ENCODE peak calls at places on chromosomes 13 and 19, in four cellular contexts. H is endothelial cell of umbilical vein, E is dorsolateral prefrontal cortex, N is PC-3. L is an unnamed sample.

GRCh38 chr13:35512271-35512920 is 35.9 kb upstream of the MAB21L1 start:
- DNase-seq in H (peak; percentile 62), E (no peak), N (peak; percentile 92), L (no peak)

GRCh38 chr19:8085606-8086464 is 33.3 kb downstream of the CCL25 start:
- DNase-seq in H (no peak), N (peak; percentile 77), E (no peak), L (peak; percentile 34)

GRCh38 chr19:46471778-46472543 is 598 bp upstream of the PNMA8A start:
- DNase-seq in E (no peak), H (no peak), N (no peak), L (no peak)

GRCh38 chr19:49973987-49974386 is 13.0 kb upstream of the SIGLEC11 start:
- DNase-seq in H (no peak), N (no peak), E (no peak), L (no peak)

GRCh38 chr19:4508698-4509097 is 9.6 kb downstream of the PLIN4 start:
- DNase-seq in N (no peak), E (no peak), H (no peak), L (no peak)

GRCh38 chr13:73341748-73342147 is 282.9 kb downstream of the KLF5 start:
- DNase-seq in H (peak; percentile 12), E (no peak), N (peak; percentile 46), L (no peak)

GRCh38 chr13:101487046-101487830 is 34.8 kb downstream of the ITGBL1 start:
- DNase-seq in H (peak; percentile 65), E (no peak), N (no peak), L (no peak)

GRCh38 chr13:26887594-26887993 is 127.0 kb upstream of the GPR12 start:
- DNase-seq in H (no peak), N (no peak), E (no peak), L (no peak)

GRCh38 chr19:36771275-36772231 is 1.1 kb downstream of the ZNF850 start:
- DNase-seq in N (peak; percentile 11), H (peak; percentile 94), E (no peak), L (peak; percentile 1)

GRCh38 chr19:32870981-32871451 is 1.4 kb upstream of the SLC7A9 start:
- DNase-seq in N (no peak), H (no peak), E (no peak), L (no peak)

GRCh38 chr13:30030141-30030750 is 179.8 kb upstream of the UBL3 start:
- DNase-seq in H (no peak), N (no peak), E (no peak), L (no peak)

GRCh38 chr19:19410553-19411550 is 5.4 kb downstream of the GATAD2A start:
- DNase-seq in H (no peak), E (no peak), N (no peak), L (no peak)

DNA sequence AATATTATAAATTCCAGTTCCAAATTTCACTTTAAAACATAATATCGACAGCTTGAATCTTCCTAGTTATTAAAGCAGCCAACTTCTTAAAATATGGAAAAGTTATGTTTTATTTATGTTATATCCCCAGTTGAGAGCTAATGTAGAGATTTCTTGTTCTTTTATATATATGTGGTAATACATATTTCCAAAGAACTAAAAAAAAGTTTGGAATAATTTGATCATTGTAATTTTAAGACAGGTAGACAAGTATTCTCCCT is 781 bp upstream of the TBC1D4 start:
- DNase-seq in N (no peak), H (no peak), E (no peak), L (no peak)
- TF ChIP-seq CTCF in N (no peak), H (no peak), E (no peak), L (peak; percentile 9)

GRCh38 chr19:18152817-18153554 is at the start of gene PIK3R2:
- DNase-seq in E (peak; percentile 99), H (peak; percentile 98), N (peak; percentile 100), L (peak; percentile 100)
- TF ChIP-seq CTCF in E (peak; percentile 8), H (no peak), N (no peak), L (no peak)

DNA sequence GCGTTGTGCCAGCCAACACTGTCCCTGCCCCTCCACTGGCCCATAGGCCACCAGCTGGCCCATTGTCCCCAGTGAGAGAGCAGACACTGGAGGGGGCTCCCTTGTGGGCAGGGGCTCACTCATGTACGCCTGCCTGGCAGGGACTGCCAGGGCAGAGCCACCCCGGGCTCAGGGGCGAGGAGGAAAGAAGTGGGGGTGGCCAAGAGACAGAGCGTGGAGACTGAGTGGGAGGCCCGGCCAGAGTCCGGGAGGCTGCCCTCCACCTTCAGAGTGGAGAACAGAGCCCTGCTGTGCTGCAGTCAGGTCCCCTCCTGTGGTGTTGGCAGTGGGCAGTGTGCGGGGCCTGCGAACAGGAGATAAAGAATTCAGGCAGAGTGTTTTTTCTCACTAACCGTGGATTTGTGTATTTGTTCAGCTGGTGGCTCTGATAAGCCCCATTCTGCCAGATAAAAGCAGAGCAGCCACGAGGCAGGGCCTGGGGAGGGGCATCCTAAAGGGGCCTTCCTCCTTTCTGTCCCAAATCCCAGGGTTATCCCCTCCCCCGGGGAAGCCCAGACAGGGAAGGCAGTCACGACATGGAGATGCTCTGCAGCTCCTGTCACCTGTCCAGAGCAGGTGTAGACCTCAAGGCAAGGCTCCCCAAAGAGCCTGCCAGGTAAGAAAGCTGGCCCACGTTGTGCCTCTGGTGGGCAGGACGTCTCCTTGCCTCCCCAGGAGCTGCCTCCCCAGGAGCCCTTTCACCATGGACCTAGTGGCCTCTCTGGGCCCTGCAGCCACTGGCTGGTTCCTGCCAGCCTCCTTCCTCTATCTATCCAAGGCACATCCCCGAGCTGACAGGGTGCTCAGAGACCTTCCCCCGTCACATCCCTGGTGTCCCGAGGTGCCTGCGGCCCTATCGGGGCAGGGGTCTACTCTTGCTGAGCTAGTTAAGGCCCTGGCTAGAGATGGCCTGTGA is 33.0 kb downstream of the LYL1 start:
- DNase-seq in N (no peak), H (peak; percentile 41), E (no peak), L (no peak)
- TF ChIP-seq CTCF in N (no peak), H (no peak), E (no peak), L (no peak)

GRCh38 chr13:31945202-31945978 is 86.2 kb upstream of the FRY start:
- DNase-seq in N (peak; percentile 79), H (no peak), E (peak; percentile 69), L (no peak)

GRCh38 chr13:31944262-31945160 is 87.1 kb upstream of the FRY start:
- DNase-seq in N (no peak), H (no peak), E (no peak), L (no peak)

GRCh38 chr13:31946091-31946770 is 85.3 kb upstream of the FRY start:
- DNase-seq in E (no peak), N (no peak), H (no peak), L (no peak)

GRCh38 chr13:31947506-31947905 is 84.1 kb upstream of the FRY start:
- DNase-seq in N (no peak), H (no peak), E (no peak), L (no peak)

DNA sequence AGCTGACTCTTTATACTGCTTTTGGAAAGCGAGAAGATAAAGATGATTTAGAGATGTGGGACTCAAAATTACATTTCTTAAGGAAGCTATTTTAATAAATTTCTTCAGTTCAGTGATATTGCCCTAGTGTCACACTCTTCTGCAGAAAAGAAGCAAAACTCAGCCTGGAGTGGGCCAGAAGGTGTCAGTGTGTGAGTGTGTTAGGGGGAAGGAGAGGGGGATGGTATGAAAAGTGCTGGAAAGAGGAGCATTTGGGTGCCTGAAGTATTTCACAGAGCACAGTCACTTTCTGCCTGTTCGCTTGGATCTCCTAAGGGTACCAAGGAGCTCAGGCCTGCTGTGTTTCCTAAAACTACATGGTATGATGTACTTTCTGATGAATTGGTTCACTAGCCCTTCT is 84.5 kb upstream of the FRY start:
- DNase-seq in N (no peak), E (no peak), H (no peak), L (no peak)
- TF ChIP-seq CTCF in N (no peak), E (no peak), H (no peak), L (no peak)

GRCh38 chr19:1453525-1454371 is 3.8 kb downstream of the APC2 start:
- DNase-seq in N (peak; percentile 64), E (peak; percentile 95), H (no peak), L (no peak)
- TF ChIP-seq CTCF in N (no peak), E (no peak), H (no peak), L (no peak)

DNA sequence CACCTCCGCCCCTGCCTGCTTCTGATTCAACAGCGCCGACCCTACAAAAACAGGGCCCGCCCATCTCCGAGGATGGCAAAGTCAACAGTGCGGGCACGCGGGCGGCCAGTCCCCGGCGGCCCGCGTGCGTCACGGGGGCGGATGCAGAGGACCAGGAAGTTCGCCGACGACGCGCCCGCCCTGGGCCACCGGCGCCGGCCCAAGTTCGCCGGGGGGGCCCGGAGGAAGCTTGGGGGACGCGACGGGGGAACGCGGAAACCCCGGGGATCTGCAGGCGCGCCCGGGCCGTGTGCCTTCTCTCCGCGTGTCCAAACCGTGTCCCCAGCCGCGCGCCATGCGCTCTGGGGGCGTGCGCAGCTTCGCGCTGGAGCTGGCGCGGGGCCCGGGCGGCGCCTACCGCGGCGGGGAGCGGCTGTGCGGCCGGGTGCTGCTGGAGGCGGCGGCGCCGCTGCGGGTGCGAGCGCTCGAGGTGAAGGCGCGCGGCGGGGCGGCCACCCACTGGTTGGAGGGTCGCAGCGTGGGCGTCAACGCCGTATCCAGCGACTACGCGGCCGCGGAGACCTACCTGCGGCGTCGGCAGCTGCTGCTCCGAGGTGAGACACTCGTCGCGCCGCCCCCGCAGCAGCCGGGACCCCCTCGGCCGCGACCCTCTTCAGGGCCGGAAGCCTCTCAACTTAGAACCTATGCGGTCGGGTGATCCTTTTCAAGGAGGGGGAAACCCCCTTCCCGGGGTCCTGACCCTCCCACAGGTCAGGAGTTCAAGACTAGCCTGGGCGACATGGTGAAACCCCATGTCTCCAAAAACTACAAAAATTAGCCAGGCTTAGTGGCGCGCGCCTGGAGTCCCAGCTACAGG is 6.8 kb upstream of the ARRDC2 start:
- DNase-seq in E (peak; percentile 66), H (peak; percentile 82), N (peak; percentile 92), L (no peak)
- TF ChIP-seq CTCF in E (no peak), H (no peak), N (no peak), L (no peak)

GRCh38 chr19:14059093-14059480 is 2.8 kb downstream of the PALM3 start:
- DNase-seq in H (no peak), N (no peak), E (no peak), L (peak; percentile 36)
- TF ChIP-seq CTCF in H (peak; percentile 67), N (peak; percentile 94), E (peak; percentile 43), L (peak; percentile 65)

GRCh38 chr13:39602614-39603366 is at the start of gene LHFPL6:
- DNase-seq in H (peak; percentile 81), E (peak; percentile 81), N (peak; percentile 63), L (peak; percentile 73)
- TF ChIP-seq CTCF in H (peak; percentile 56), E (peak; percentile 50), N (peak; percentile 49), L (peak; percentile 49)

L was measured in neural crest cell.